ENCODE peak calls at places on chromosomes 7 and 10, in five cellular contexts. U is SK-MEL-5, J is AG10803, H is mucosa of gallbladder, C is adrenal gland. I is an unnamed sample.

GRCh38 chr10:100828744-100829102 is 83.3 kb downstream of the PAX2 start:
- DNase-seq in U (no peak), J (no peak), H (no peak), C (no peak), I (peak)

GRCh38 chr7:108488902-108489538 is 32.8 kb upstream of the NRCAM start:
- DNase-seq in U (no peak), J (no peak), H (no peak), C (no peak), I (no peak)

GRCh38 chr7:2471396-2471795 is 4.8 kb downstream of the GRIFIN start:
- DNase-seq in U (no peak), J (no peak), H (no peak), C (no peak), I (no peak)

GRCh38 chr7:158120751-158121150 is 466.9 kb downstream of the PTPRN2 start:
- DNase-seq in U (no peak), J (no peak), H (no peak), C (no peak), I (no peak)

GRCh38 chr10:119525116-119525515 is 17.4 kb downstream of the RGS10 start:
- DNase-seq in U (no peak), J (no peak), H (no peak), C (no peak), I (no peak)

GRCh38 chr10:3902054-3902808 is 117.2 kb upstream of the KLF6 start:
- DNase-seq in U (peak), J (peak), H (no peak), C (no peak), I (peak)

GRCh38 chr7:47653550-47654351 is 71.8 kb upstream of the TNS3 start:
- DNase-seq in U (no peak), J (peak), H (no peak), C (peak), I (no peak)

GRCh38 chr7:73830872-73831655 is at the start of gene CLDN4:
- DNase-seq in U (no peak), J (no peak), H (peak), C (no peak), I (peak)

GRCh38 chr10:100038561-100039071 is 28.9 kb upstream of the DNMBP start:
- DNase-seq in U (no peak), J (no peak), H (no peak), C (no peak), I (peak)